ENCODE peak calls at places on chromosome X, in four cellular contexts. One of them, this sample, is unnamed.

GRCh38 chrX:68684291-68684918 is 36.9 kb downstream of the STARD8 start:
- DNase-seq in BJ: no peak
- DNase-seq in IMR-90: no peak
- DNase-seq in colonic mucosa: no peak
- DNase-seq in this sample: peak

GRCh38 chrX:107656965-107657364 is 28.7 kb downstream of the PRPS1 start:
- DNase-seq in colonic mucosa: no peak
- DNase-seq in BJ: no peak
- DNase-seq in IMR-90: no peak
- DNase-seq in this sample: no peak

GRCh38 chrX:149495573-149496071 is 9.5 kb downstream of the IDS start:
- DNase-seq in IMR-90: peak
- DNase-seq in colonic mucosa: no peak
- DNase-seq in BJ: peak
- DNase-seq in this sample: peak

GRCh38 chrX:115344885-115345653 is 55.6 kb downstream of the LUZP4 start:
- DNase-seq in IMR-90: peak
- DNase-seq in BJ: peak
- DNase-seq in colonic mucosa: peak
- DNase-seq in this sample: peak

GRCh38 chrX:134880866-134881265 is 109.9 kb upstream of the SMIM10 start:
- DNase-seq in BJ: no peak
- DNase-seq in IMR-90: peak
- DNase-seq in colonic mucosa: no peak
- DNase-seq in this sample: peak

GRCh38 chrX:79065696-79066095 is 78.8 kb upstream of the GPR174 start:
- DNase-seq in IMR-90: no peak
- DNase-seq in BJ: no peak
- DNase-seq in colonic mucosa: no peak
- DNase-seq in this sample: no peak

GRCh38 chrX:11445540-11445939 is 152.3 kb downstream of the AMELX start:
- DNase-seq in colonic mucosa: no peak
- DNase-seq in IMR-90: no peak
- DNase-seq in BJ: no peak
- DNase-seq in this sample: no peak

GRCh38 chrX:23012162-23012561 is 12.4 kb downstream of the DDX53 start:
- DNase-seq in IMR-90: no peak
- DNase-seq in BJ: no peak
- DNase-seq in colonic mucosa: no peak
- DNase-seq in this sample: no peak

GRCh38 chrX:92260102-92260501 is 480.9 kb downstream of the PCDH11X start:
- DNase-seq in IMR-90: no peak
- DNase-seq in colonic mucosa: no peak
- DNase-seq in BJ: no peak
- DNase-seq in this sample: no peak

GRCh38 chrX:150683536-150684146 is 9.6 kb upstream of the MTMR1 start:
- DNase-seq in IMR-90: peak
- DNase-seq in colonic mucosa: no peak
- DNase-seq in BJ: no peak
- DNase-seq in this sample: peak

GRCh38 chrX:100409316-100410082 is 574 bp downstream of the PCDH19 start:
- DNase-seq in BJ: no peak
- DNase-seq in IMR-90: no peak
- DNase-seq in colonic mucosa: no peak
- DNase-seq in this sample: no peak

GRCh38 chrX:120512222-120512621 is 43.1 kb upstream of the LAMP2 start:
- DNase-seq in IMR-90: no peak
- DNase-seq in colonic mucosa: no peak
- DNase-seq in BJ: no peak
- DNase-seq in this sample: no peak

DNA sequence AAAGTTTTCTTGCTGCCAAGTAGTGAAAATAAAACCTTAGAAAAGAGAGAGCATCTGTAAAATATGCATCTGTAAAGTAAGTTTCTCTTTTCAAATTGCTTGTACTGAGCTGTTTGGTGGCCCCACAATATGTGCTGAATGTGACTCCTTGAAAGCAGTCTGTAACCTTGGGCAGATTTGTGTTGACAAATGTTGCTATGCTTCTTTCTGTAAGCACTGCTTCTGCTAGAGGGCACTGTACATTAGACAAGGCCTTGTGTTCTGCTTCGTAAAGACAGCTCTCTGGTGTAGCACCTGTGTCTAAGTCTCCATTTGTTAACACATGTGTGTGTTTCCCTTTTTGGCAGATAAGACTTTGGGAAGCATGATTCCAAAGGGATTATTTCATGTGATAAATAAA is 56.6 kb upstream of the NRK start:
- DNase-seq in colonic mucosa: no peak
- DNase-seq in IMR-90: no peak
- DNase-seq in BJ: no peak
- DNase-seq in this sample: no peak
- TF ChIP-seq CTCF in colonic mucosa: no peak
- TF ChIP-seq CTCF in IMR-90: no peak
- TF ChIP-seq CTCF in BJ: no peak
- TF ChIP-seq CTCF in this sample: no peak

GRCh38 chrX:64570204-64570603 is 175.0 kb upstream of the MTMR8 start:
- DNase-seq in BJ: no peak
- DNase-seq in IMR-90: no peak
- DNase-seq in colonic mucosa: no peak
- DNase-seq in this sample: peak
- TF ChIP-seq CTCF in BJ: no peak
- TF ChIP-seq CTCF in IMR-90: no peak
- TF ChIP-seq CTCF in colonic mucosa: no peak
- TF ChIP-seq CTCF in this sample: peak

DNA sequence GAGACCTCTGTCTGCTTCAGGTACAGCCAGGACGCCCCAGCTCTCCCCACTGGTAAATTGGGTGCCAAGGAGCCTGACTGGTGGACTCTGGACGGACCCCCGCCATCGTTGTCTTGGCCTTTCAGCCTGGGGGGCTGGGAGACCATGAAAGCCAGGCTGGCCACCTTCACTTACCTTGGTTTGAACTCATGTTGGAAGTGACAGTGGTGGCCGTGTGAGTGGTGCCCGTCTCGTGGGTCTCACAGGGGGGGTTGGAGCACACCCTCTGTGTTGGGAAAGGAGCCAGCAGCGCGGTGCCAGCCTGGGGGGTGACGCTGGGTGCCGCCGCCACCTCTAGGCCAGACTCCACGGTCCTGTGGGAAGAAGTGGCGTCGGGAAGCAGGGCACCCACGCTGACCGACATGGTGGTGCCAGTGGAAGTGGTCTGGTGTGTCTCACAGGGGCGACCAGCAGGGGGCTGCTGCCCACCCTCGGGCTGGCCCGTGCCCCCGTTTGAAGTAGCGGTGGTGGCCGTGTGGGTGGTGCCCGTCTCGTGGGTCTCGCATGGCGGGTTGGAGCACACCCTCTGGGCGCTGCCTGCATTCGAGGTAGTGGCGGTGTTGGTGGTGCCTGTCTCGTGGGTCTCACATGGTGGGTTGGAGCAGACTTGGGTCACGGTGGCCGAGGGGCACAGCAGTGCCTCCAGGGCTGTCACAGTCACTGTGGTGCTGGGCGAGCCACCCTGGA is 9.6 kb upstream of the RENBP start:
- DNase-seq in BJ: no peak
- DNase-seq in IMR-90: no peak
- DNase-seq in colonic mucosa: no peak
- DNase-seq in this sample: no peak
- TF ChIP-seq CTCF in BJ: no peak
- TF ChIP-seq CTCF in IMR-90: no peak
- TF ChIP-seq CTCF in colonic mucosa: no peak
- TF ChIP-seq CTCF in this sample: no peak

DNA sequence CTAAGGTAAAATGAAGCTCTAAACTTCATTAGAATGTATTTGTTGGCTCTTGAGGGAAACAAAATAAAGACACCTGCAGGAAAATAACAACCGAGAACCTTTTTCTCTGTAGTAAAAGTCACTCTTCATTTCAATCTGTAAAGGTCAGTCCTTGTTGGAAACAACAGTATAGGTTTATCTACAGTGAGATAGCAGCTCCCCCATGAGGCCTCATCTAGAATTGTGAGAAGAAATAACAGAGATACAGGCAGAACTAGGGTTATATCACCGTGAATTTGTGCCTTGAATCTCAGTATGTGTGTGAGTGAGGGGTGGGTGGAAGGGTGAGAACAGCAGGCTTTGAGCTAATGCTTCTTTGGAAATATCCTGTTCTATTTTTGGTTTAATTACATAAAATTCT is 107.8 kb upstream of the FMR1 start:
- DNase-seq in IMR-90: no peak
- DNase-seq in BJ: no peak
- DNase-seq in colonic mucosa: no peak
- DNase-seq in this sample: no peak
- TF ChIP-seq CTCF in IMR-90: no peak
- TF ChIP-seq CTCF in BJ: no peak
- TF ChIP-seq CTCF in colonic mucosa: peak
- TF ChIP-seq CTCF in this sample: no peak

GRCh38 chrX:13430136-13430827 is 110.4 kb upstream of the ATXN3L start:
- DNase-seq in BJ: no peak
- DNase-seq in IMR-90: peak
- DNase-seq in colonic mucosa: no peak
- DNase-seq in this sample: no peak

GRCh38 chrX:13432376-13432775 is 112.5 kb upstream of the ATXN3L start:
- DNase-seq in BJ: peak
- DNase-seq in IMR-90: peak
- DNase-seq in colonic mucosa: no peak
- DNase-seq in this sample: peak

GRCh38 chrX:13427441-13428054 is 107.7 kb upstream of the ATXN3L start:
- DNase-seq in BJ: no peak
- DNase-seq in IMR-90: no peak
- DNase-seq in colonic mucosa: no peak
- DNase-seq in this sample: no peak

GRCh38 chrX:13432776-13433605 is 113.1 kb upstream of the ATXN3L start:
- DNase-seq in colonic mucosa: no peak
- DNase-seq in IMR-90: peak
- DNase-seq in BJ: no peak
- DNase-seq in this sample: peak

GRCh38 chrX:13428055-13428786 is 108.4 kb upstream of the ATXN3L start:
- DNase-seq in IMR-90: peak
- DNase-seq in colonic mucosa: no peak
- DNase-seq in BJ: no peak
- DNase-seq in this sample: peak
- TF ChIP-seq CTCF in IMR-90: no peak
- TF ChIP-seq CTCF in colonic mucosa: no peak
- TF ChIP-seq CTCF in BJ: no peak
- TF ChIP-seq CTCF in this sample: no peak

GRCh38 chrX:28127662-28128061 is 146.4 kb upstream of the DCAF8L1 start:
- DNase-seq in colonic mucosa: no peak
- DNase-seq in IMR-90: no peak
- DNase-seq in BJ: no peak
- DNase-seq in this sample: no peak

GRCh38 chrX:28120076-28120475 is 138.8 kb upstream of the DCAF8L1 start:
- DNase-seq in BJ: no peak
- DNase-seq in IMR-90: no peak
- DNase-seq in colonic mucosa: no peak
- DNase-seq in this sample: no peak

GRCh38 chrX:28126886-28127285 is 145.6 kb upstream of the DCAF8L1 start:
- DNase-seq in colonic mucosa: no peak
- DNase-seq in BJ: no peak
- DNase-seq in IMR-90: no peak
- DNase-seq in this sample: no peak

GRCh38 chrX:28124416-28124815 is 143.2 kb upstream of the DCAF8L1 start:
- DNase-seq in BJ: no peak
- DNase-seq in IMR-90: peak
- DNase-seq in colonic mucosa: no peak
- DNase-seq in this sample: no peak
- TF ChIP-seq CTCF in BJ: no peak
- TF ChIP-seq CTCF in IMR-90: no peak
- TF ChIP-seq CTCF in colonic mucosa: no peak
- TF ChIP-seq CTCF in this sample: no peak

DNA sequence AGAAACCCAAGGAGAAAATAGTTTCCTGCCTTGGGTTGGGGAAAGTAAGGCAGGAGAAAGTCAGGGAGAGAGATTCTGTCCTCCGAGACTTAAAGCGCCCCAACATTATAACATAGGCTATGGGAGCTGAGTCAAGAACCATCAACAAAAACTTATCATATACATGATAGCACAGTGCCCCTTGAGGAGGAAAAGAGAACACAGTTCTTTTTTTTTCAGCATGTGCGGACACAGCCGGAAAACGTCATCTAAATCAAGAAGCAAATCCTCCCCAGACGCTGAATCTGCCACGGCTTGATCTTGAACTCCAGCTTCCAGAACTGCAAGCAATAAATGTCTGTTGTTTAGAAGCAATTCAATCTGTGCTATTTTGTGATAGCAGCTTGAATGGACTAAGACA is 549.6 kb upstream of the PRKX start:
- DNase-seq in BJ: no peak
- DNase-seq in colonic mucosa: no peak
- DNase-seq in IMR-90: no peak
- DNase-seq in this sample: no peak
- TF ChIP-seq CTCF in BJ: no peak
- TF ChIP-seq CTCF in colonic mucosa: peak
- TF ChIP-seq CTCF in IMR-90: no peak
- TF ChIP-seq CTCF in this sample: no peak

GRCh38 chrX:42680651-42681050 is 97.3 kb downstream of the PPP1R2C start:
- DNase-seq in IMR-90: no peak
- DNase-seq in BJ: no peak
- DNase-seq in colonic mucosa: no peak
- DNase-seq in this sample: peak
- TF ChIP-seq CTCF in IMR-90: no peak
- TF ChIP-seq CTCF in BJ: no peak
- TF ChIP-seq CTCF in colonic mucosa: no peak
- TF ChIP-seq CTCF in this sample: no peak